ENCODE peak calls at places on chromosome 6, in nine cellular contexts. One of them, this sample, is unnamed.

GRCh38 chr6:11207199-11207968 is 25.1 kb downstream of the NEDD9 start:
- DNase-seq in transverse colon: peak
- DNase-seq in tibial nerve: peak
- DNase-seq in prostate gland: peak
- DNase-seq in PC-9: peak
- DNase-seq in mesendoderm: no peak
- DNase-seq in sigmoid colon: peak
- DNase-seq in CD4-positive, CD25-positive, alpha-beta regulatory T cell: no peak
- DNase-seq in ascending aorta: peak
- DNase-seq in this sample: no peak

GRCh38 chr6:19536838-19537237 is 300.3 kb upstream of the ID4 start:
- DNase-seq in transverse colon: no peak
- DNase-seq in tibial nerve: no peak
- DNase-seq in prostate gland: peak
- DNase-seq in PC-9: peak
- DNase-seq in mesendoderm: no peak
- DNase-seq in sigmoid colon: no peak
- DNase-seq in CD4-positive, CD25-positive, alpha-beta regulatory T cell: no peak
- DNase-seq in ascending aorta: no peak
- DNase-seq in this sample: no peak

GRCh38 chr6:147156799-147157382 is 47.3 kb upstream of the STXBP5 start:
- DNase-seq in transverse colon: no peak
- DNase-seq in tibial nerve: no peak
- DNase-seq in prostate gland: no peak
- DNase-seq in PC-9: no peak
- DNase-seq in mesendoderm: no peak
- DNase-seq in sigmoid colon: no peak
- DNase-seq in CD4-positive, CD25-positive, alpha-beta regulatory T cell: no peak
- DNase-seq in ascending aorta: no peak
- DNase-seq in this sample: no peak

GRCh38 chr6:36122495-36123269 is 7.6 kb upstream of the MAPK13 start:
- DNase-seq in transverse colon: no peak
- DNase-seq in tibial nerve: no peak
- DNase-seq in prostate gland: no peak
- DNase-seq in PC-9: no peak
- DNase-seq in mesendoderm: no peak
- DNase-seq in sigmoid colon: no peak
- DNase-seq in CD4-positive, CD25-positive, alpha-beta regulatory T cell: no peak
- DNase-seq in ascending aorta: peak
- DNase-seq in this sample: no peak

GRCh38 chr6:130697661-130698535 is 129.3 kb upstream of the SMLR1 start:
- DNase-seq in transverse colon: peak
- DNase-seq in tibial nerve: peak
- DNase-seq in prostate gland: no peak
- DNase-seq in PC-9: no peak
- DNase-seq in mesendoderm: peak
- DNase-seq in sigmoid colon: no peak
- DNase-seq in CD4-positive, CD25-positive, alpha-beta regulatory T cell: peak
- DNase-seq in ascending aorta: no peak
- DNase-seq in this sample: no peak

GRCh38 chr6:137095651-137096238 is 51.0 kb upstream of the IL20RA start:
- DNase-seq in transverse colon: no peak
- DNase-seq in tibial nerve: no peak
- DNase-seq in prostate gland: no peak
- DNase-seq in PC-9: no peak
- DNase-seq in mesendoderm: no peak
- DNase-seq in sigmoid colon: no peak
- DNase-seq in CD4-positive, CD25-positive, alpha-beta regulatory T cell: no peak
- DNase-seq in ascending aorta: no peak
- DNase-seq in this sample: no peak

GRCh38 chr6:46453221-46453620 is 38.0 kb downstream of the RCAN2 start:
- DNase-seq in transverse colon: no peak
- DNase-seq in tibial nerve: no peak
- DNase-seq in prostate gland: peak
- DNase-seq in PC-9: no peak
- DNase-seq in mesendoderm: no peak
- DNase-seq in sigmoid colon: no peak
- DNase-seq in CD4-positive, CD25-positive, alpha-beta regulatory T cell: no peak
- DNase-seq in ascending aorta: no peak
- DNase-seq in this sample: no peak

GRCh38 chr6:15623282-15624116 is 39.3 kb downstream of the DTNBP1 start:
- DNase-seq in transverse colon: no peak
- DNase-seq in tibial nerve: no peak
- DNase-seq in prostate gland: no peak
- DNase-seq in PC-9: no peak
- DNase-seq in mesendoderm: peak
- DNase-seq in sigmoid colon: peak
- DNase-seq in CD4-positive, CD25-positive, alpha-beta regulatory T cell: no peak
- DNase-seq in ascending aorta: no peak
- DNase-seq in this sample: no peak

GRCh38 chr6:15501806-15502450 is 160.9 kb downstream of the DTNBP1 start:
- DNase-seq in transverse colon: peak
- DNase-seq in tibial nerve: no peak
- DNase-seq in prostate gland: no peak
- DNase-seq in PC-9: no peak
- DNase-seq in mesendoderm: no peak
- DNase-seq in sigmoid colon: peak
- DNase-seq in CD4-positive, CD25-positive, alpha-beta regulatory T cell: no peak
- DNase-seq in ascending aorta: no peak
- DNase-seq in this sample: peak

DNA sequence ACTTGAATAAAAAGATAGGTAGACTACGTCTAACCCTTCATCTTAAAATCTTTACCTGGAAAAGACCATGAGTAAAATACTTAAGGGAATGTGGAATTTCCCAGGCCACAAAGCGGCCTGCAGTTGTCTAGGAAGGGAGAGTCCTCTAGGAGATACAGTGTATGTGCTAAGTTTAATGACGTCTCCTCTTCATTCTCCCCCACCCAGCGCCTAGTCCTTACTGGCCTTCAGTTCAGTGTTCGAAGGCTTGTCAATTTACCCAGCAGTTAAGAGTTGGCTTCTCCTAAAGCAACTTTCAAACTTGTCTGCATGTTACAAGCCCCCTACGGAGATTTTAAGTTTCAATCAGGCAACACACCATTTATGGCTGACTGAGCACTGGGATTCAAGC is 35.2 kb downstream of the HFE start:
- DNase-seq in transverse colon: peak
- DNase-seq in tibial nerve: no peak
- DNase-seq in prostate gland: peak
- DNase-seq in PC-9: no peak
- DNase-seq in mesendoderm: peak
- DNase-seq in sigmoid colon: no peak
- DNase-seq in CD4-positive, CD25-positive, alpha-beta regulatory T cell: no peak
- DNase-seq in ascending aorta: no peak
- DNase-seq in this sample: no peak
- H3K27ac ChIP-seq in transverse colon: peak
- H3K27ac ChIP-seq in tibial nerve: peak
- H3K27ac ChIP-seq in prostate gland: peak
- H3K27ac ChIP-seq in PC-9: peak
- H3K27ac ChIP-seq in mesendoderm: peak
- H3K27ac ChIP-seq in sigmoid colon: peak
- H3K27ac ChIP-seq in CD4-positive, CD25-positive, alpha-beta regulatory T cell: peak
- H3K27ac ChIP-seq in ascending aorta: peak
- H3K27ac ChIP-seq in this sample: peak

GRCh38 chr6:116616757-116617093 is 446 bp downstream of the RSPH4A start:
- DNase-seq in transverse colon: peak
- DNase-seq in tibial nerve: no peak
- DNase-seq in prostate gland: no peak
- DNase-seq in PC-9: no peak
- DNase-seq in mesendoderm: peak
- DNase-seq in sigmoid colon: peak
- DNase-seq in CD4-positive, CD25-positive, alpha-beta regulatory T cell: no peak
- DNase-seq in ascending aorta: no peak
- DNase-seq in this sample: no peak
- H3K27ac ChIP-seq in transverse colon: no peak
- H3K27ac ChIP-seq in tibial nerve: peak
- H3K27ac ChIP-seq in prostate gland: no peak
- H3K27ac ChIP-seq in PC-9: no peak
- H3K27ac ChIP-seq in mesendoderm: no peak
- H3K27ac ChIP-seq in sigmoid colon: no peak
- H3K27ac ChIP-seq in CD4-positive, CD25-positive, alpha-beta regulatory T cell: no peak
- H3K27ac ChIP-seq in ascending aorta: no peak
- H3K27ac ChIP-seq in this sample: no peak

GRCh38 chr6:113586413-113586812 is 270.7 kb upstream of the MARCKS start:
- DNase-seq in transverse colon: no peak
- DNase-seq in tibial nerve: no peak
- DNase-seq in prostate gland: no peak
- DNase-seq in PC-9: no peak
- DNase-seq in mesendoderm: no peak
- DNase-seq in sigmoid colon: no peak
- DNase-seq in CD4-positive, CD25-positive, alpha-beta regulatory T cell: no peak
- DNase-seq in ascending aorta: no peak
- DNase-seq in this sample: no peak
- H3K27ac ChIP-seq in transverse colon: no peak
- H3K27ac ChIP-seq in tibial nerve: no peak
- H3K27ac ChIP-seq in prostate gland: no peak
- H3K27ac ChIP-seq in PC-9: no peak
- H3K27ac ChIP-seq in mesendoderm: no peak
- H3K27ac ChIP-seq in sigmoid colon: peak
- H3K27ac ChIP-seq in CD4-positive, CD25-positive, alpha-beta regulatory T cell: no peak
- H3K27ac ChIP-seq in ascending aorta: no peak
- H3K27ac ChIP-seq in this sample: peak

DNA sequence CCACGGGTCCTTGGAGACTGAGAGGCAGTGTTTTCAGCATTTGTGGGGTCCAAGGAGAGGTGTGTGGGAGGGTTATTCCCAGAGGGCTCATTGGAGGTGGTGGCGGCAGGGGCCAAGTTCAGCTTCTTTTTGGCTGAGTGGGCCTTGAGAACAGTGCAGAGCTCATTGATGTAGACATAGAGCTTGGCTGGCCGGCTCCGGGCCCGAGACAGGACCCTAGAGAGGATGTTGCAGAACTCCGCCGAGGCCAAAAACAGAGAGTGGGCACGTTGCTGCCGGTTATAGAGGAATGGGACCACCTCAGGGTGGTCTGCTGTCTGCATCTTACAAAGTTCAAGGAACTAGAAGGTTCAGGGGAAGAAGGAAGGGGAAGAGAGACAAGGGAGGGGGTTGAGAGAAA is 3.7 kb upstream of the ZBTB22 start:
- DNase-seq in transverse colon: no peak
- DNase-seq in tibial nerve: no peak
- DNase-seq in prostate gland: no peak
- DNase-seq in PC-9: no peak
- DNase-seq in mesendoderm: no peak
- DNase-seq in sigmoid colon: no peak
- DNase-seq in CD4-positive, CD25-positive, alpha-beta regulatory T cell: no peak
- DNase-seq in ascending aorta: no peak
- DNase-seq in this sample: no peak
- H3K27ac ChIP-seq in transverse colon: peak
- H3K27ac ChIP-seq in tibial nerve: peak
- H3K27ac ChIP-seq in prostate gland: peak
- H3K27ac ChIP-seq in PC-9: peak
- H3K27ac ChIP-seq in mesendoderm: peak
- H3K27ac ChIP-seq in sigmoid colon: peak
- H3K27ac ChIP-seq in CD4-positive, CD25-positive, alpha-beta regulatory T cell: no peak
- H3K27ac ChIP-seq in ascending aorta: peak
- H3K27ac ChIP-seq in this sample: no peak

DNA sequence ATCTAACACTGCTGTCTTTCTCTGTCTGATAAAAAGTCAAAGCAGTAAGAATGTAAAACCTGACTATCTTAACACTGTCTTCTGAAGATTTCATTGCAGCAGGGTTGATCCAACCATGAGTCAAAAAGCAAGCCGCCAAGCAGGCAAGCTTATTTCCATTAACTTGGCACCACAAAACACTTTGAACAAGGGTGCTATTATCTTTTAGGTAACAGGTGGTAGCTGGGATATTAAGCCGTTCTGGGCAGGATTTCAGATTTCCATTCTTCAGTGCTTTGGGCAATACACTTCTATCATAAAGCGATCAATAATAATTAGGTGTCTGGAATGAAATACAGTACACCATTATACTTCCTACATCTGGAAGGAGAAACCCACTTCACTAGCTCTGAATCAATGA is 181.9 kb downstream of the TBC1D7 start:
- DNase-seq in transverse colon: no peak
- DNase-seq in tibial nerve: no peak
- DNase-seq in prostate gland: no peak
- DNase-seq in PC-9: no peak
- DNase-seq in mesendoderm: no peak
- DNase-seq in sigmoid colon: no peak
- DNase-seq in CD4-positive, CD25-positive, alpha-beta regulatory T cell: no peak
- DNase-seq in ascending aorta: no peak
- DNase-seq in this sample: no peak
- H3K27ac ChIP-seq in transverse colon: no peak
- H3K27ac ChIP-seq in tibial nerve: no peak
- H3K27ac ChIP-seq in prostate gland: no peak
- H3K27ac ChIP-seq in PC-9: no peak
- H3K27ac ChIP-seq in mesendoderm: no peak
- H3K27ac ChIP-seq in sigmoid colon: no peak
- H3K27ac ChIP-seq in CD4-positive, CD25-positive, alpha-beta regulatory T cell: no peak
- H3K27ac ChIP-seq in ascending aorta: no peak
- H3K27ac ChIP-seq in this sample: no peak

GRCh38 chr6:157964139-157964538 is 17.5 kb upstream of the SYNJ2 start:
- DNase-seq in transverse colon: no peak
- DNase-seq in tibial nerve: no peak
- DNase-seq in prostate gland: no peak
- DNase-seq in PC-9: peak
- DNase-seq in mesendoderm: no peak
- DNase-seq in sigmoid colon: no peak
- DNase-seq in CD4-positive, CD25-positive, alpha-beta regulatory T cell: no peak
- DNase-seq in ascending aorta: peak
- DNase-seq in this sample: no peak

GRCh38 chr6:157966597-157966977 is 15.1 kb upstream of the SYNJ2 start:
- DNase-seq in transverse colon: no peak
- DNase-seq in tibial nerve: no peak
- DNase-seq in prostate gland: no peak
- DNase-seq in PC-9: no peak
- DNase-seq in mesendoderm: no peak
- DNase-seq in sigmoid colon: peak
- DNase-seq in CD4-positive, CD25-positive, alpha-beta regulatory T cell: no peak
- DNase-seq in ascending aorta: no peak
- DNase-seq in this sample: no peak

GRCh38 chr6:157965387-157965786 is 16.3 kb upstream of the SYNJ2 start:
- DNase-seq in transverse colon: no peak
- DNase-seq in tibial nerve: no peak
- DNase-seq in prostate gland: no peak
- DNase-seq in PC-9: no peak
- DNase-seq in mesendoderm: no peak
- DNase-seq in sigmoid colon: no peak
- DNase-seq in CD4-positive, CD25-positive, alpha-beta regulatory T cell: no peak
- DNase-seq in ascending aorta: peak
- DNase-seq in this sample: no peak

GRCh38 chr6:157966990-157967389 is 14.7 kb upstream of the SYNJ2 start:
- DNase-seq in transverse colon: peak
- DNase-seq in tibial nerve: no peak
- DNase-seq in prostate gland: no peak
- DNase-seq in PC-9: no peak
- DNase-seq in mesendoderm: no peak
- DNase-seq in sigmoid colon: peak
- DNase-seq in CD4-positive, CD25-positive, alpha-beta regulatory T cell: no peak
- DNase-seq in ascending aorta: no peak
- DNase-seq in this sample: no peak

GRCh38 chr6:157967486-157967885 is 14.2 kb upstream of the SYNJ2 start:
- DNase-seq in transverse colon: no peak
- DNase-seq in tibial nerve: no peak
- DNase-seq in prostate gland: no peak
- DNase-seq in PC-9: no peak
- DNase-seq in mesendoderm: no peak
- DNase-seq in sigmoid colon: peak
- DNase-seq in CD4-positive, CD25-positive, alpha-beta regulatory T cell: no peak
- DNase-seq in ascending aorta: no peak
- DNase-seq in this sample: no peak
- H3K27ac ChIP-seq in transverse colon: peak
- H3K27ac ChIP-seq in tibial nerve: no peak
- H3K27ac ChIP-seq in prostate gland: no peak
- H3K27ac ChIP-seq in PC-9: no peak
- H3K27ac ChIP-seq in mesendoderm: no peak
- H3K27ac ChIP-seq in sigmoid colon: no peak
- H3K27ac ChIP-seq in CD4-positive, CD25-positive, alpha-beta regulatory T cell: no peak
- H3K27ac ChIP-seq in ascending aorta: no peak
- H3K27ac ChIP-seq in this sample: no peak

This sample was measured in caudate nucleus.